ENCODE peak calls at places on chromosomes 13 and 19, in four cellular contexts. D, J, Y and W are unnamed samples.

GRCh38 chr19:23273594-23274412 is 23.6 kb upstream of the ZNF724 start:
- DNase-seq in Y (peak), J (peak), D (peak), W (peak)

GRCh38 chr13:110450016-110450900 is 111.3 kb downstream of the RAB20 start:
- DNase-seq in D (no peak), J (no peak), Y (no peak), W (no peak)

GRCh38 chr19:16506961-16507360 is 10.8 kb downstream of the C19orf44 start:
- DNase-seq in J (no peak), Y (no peak), D (no peak), W (no peak)

GRCh38 chr19:52748336-52748950 is 13.6 kb upstream of the ZNF611 start:
- DNase-seq in J (peak), Y (peak), D (no peak), W (peak)

GRCh38 chr13:110001622-110002275 is 215.4 kb upstream of the IRS2 start:
- DNase-seq in J (no peak), D (no peak), Y (no peak), W (no peak)

GRCh38 chr13:54945978-54946377 is 1917.4 kb downstream of the OLFM4 start:
- DNase-seq in Y (no peak), J (no peak), D (no peak), W (no peak)

GRCh38 chr13:76991796-76992547 is at the start of gene CLN5:
- DNase-seq in Y (peak), D (peak), J (peak), W (peak)

GRCh38 chr19:17404621-17405249 is 695 bp downstream of the BST2 start:
- DNase-seq in J (no peak), D (no peak), Y (peak), W (no peak)

GRCh38 chr13:43221611-43222010 is 198.2 kb downstream of the DNAJC15 start:
- DNase-seq in D (no peak), Y (no peak), J (no peak), W (no peak)

GRCh38 chr19:1315470-1316166 is 29.9 kb downstream of the EFNA2 start:
- DNase-seq in D (peak), J (no peak), Y (peak), W (no peak)

GRCh38 chr13:79393564-79394249 is 12.3 kb downstream of the RBM26 start:
- DNase-seq in D (no peak), J (peak), Y (peak), W (no peak)

GRCh38 chr13:97307882-97308624 is 85.9 kb downstream of the MBNL2 start:
- DNase-seq in D (peak), Y (no peak), J (peak), W (no peak)

GRCh38 chr13:28219408-28220099 is 81.2 kb downstream of the PAN3 start:
- DNase-seq in J (no peak), D (no peak), Y (no peak), W (no peak)

GRCh38 chr13:45178349-45179142 is 22.3 kb downstream of the KCTD4 start:
- DNase-seq in D (no peak), Y (peak), J (peak), W (no peak)

GRCh38 chr19:47471733-47472457 is at the start of gene SLC8A2:
- DNase-seq in J (peak), D (peak), Y (peak), W (no peak)

GRCh38 chr19:1254530-1255185 is 6.3 kb downstream of the MIDN start:
- DNase-seq in Y (no peak), J (no peak), D (no peak), W (no peak)

GRCh38 chr13:44758595-44759221 is 182.6 kb upstream of the TSC22D1 start:
- DNase-seq in D (no peak), Y (no peak), J (peak), W (no peak)

GRCh38 chr19:19059837-19060611 is 3.8 kb upstream of the SLC25A42 start:
- DNase-seq in D (no peak), J (no peak), Y (peak), W (no peak)

DNA sequence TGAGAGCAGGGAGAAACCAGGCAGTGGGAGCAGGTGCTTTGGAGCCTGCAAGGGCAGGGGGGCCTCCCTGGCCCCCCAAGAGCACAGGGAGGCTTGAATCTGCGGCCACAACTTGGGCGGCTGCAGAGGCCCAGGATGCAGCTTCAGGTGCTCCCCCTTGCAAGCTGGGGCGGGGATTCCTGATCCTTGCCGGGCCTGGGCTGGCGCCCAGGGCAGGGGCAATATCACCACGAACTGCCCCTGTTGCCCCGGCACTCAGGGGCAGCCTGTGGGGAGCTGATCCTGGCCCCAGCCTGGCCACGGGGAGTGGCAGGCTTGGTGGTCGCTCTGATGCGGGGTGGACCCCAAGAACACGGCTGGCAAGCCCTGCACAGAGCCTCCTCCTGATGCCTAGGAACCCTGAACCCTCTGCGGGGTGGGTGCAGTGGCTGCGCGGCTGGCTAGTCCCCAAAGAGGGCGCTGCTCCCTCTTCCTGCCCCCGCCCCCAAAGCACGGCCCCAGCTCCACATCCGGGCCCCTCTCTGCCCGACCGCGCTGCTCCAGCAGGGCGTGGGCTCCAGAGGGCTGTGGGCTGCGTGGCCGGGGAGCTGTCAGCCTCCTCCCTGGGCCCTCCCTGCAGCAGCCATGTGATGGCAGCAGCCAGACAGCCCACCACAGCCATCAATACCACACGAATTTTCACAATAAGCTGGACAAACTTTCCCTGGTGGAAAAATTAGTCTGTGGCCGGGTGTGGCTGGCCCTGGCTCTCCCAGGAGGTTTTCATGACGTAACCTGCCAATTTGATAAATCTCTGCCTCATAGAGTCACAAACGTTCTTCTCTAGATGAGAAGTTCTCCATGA is 21.0 kb downstream of the TNFSF9 start:
- DNase-seq in J (peak), D (peak), Y (peak), W (no peak)
- TF ChIP-seq CTCF in J (peak), D (peak), Y (peak), W (peak)

GRCh38 chr13:90868321-90868920 is 479.1 kb upstream of the MIR17HG start:
- DNase-seq in Y (peak), D (no peak), J (peak), W (no peak)

GRCh38 chr13:90867336-90867683 is 480.2 kb upstream of the MIR17HG start:
- DNase-seq in J (peak), Y (peak), D (peak), W (peak)

GRCh38 chr13:90872491-90873025 is 474.9 kb upstream of the MIR17HG start:
- DNase-seq in D (no peak), Y (no peak), J (no peak), W (no peak)

DNA sequence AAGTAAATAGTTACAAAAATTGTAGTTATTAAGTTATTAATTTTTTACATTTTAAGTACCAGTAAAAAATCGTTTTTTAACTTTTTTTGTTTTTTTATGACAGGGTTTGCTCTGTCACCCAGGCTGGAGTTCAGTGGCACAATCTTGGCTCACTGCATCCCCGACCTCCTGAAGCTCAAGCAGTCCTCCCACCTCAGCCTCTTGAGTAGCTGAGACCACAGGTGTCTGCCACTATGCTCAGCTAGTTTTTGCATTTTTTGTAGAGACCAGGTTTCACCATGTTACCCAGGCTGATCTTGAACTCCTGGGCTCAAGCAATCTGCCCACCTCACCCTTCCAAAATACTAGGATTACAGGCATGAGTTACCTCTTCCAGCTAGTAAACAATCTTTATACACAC is 477.9 kb upstream of the MIR17HG start:
- DNase-seq in J (no peak), Y (no peak), D (no peak), W (no peak)
- TF ChIP-seq MYC in J (no peak), Y (no peak), D (no peak), W (no peak)

GRCh38 chr13:112238436-112238995 is 137.6 kb upstream of the SPACA7 start:
- DNase-seq in D (no peak), Y (no peak), J (no peak), W (no peak)
- TF ChIP-seq CHD2 in D (no peak), Y (no peak), J (no peak), W (no peak)

GRCh38 chr19:5621945-5622464 is 571 bp downstream of the SAFB2 start:
- DNase-seq in Y (peak), J (no peak), D (no peak), W (no peak)
- TF ChIP-seq CTCF in Y (no peak), J (no peak), D (no peak), W (no peak)